ENCODE peak calls at places on chromosomes 7 and 10, in ten cellular contexts. R is colonic mucosa, Q is PC-3, N is kidney epithelial cell, M is SJSA1, T is heart left ventricle, V is tibial artery, X is astrocyte of the cerebellum, W is A549, J is left ventricle myocardium inferior. H is an unnamed sample.

GRCh38 chr7:28041508-28042314 is 138.9 kb downstream of the JAZF1 start:
- DNase-seq in R (no peak), Q (peak; percentile 77), N (no peak), M (peak; percentile 79), T (no peak), V (no peak), X (no peak), W (no peak), J (no peak), H (no peak)

GRCh38 chr10:19811517-19811916 is 4.7 kb upstream of the PLXDC2 start:
- DNase-seq in R (no peak), Q (peak; percentile 37), N (no peak), M (no peak), T (peak; percentile 29), V (peak; percentile 62), X (peak; percentile 29), W (no peak), J (no peak), H (no peak)

GRCh38 chr10:114499630-114500190 is 95.4 kb upstream of the AFAP1L2 start:
- DNase-seq in R (peak; percentile 88), Q (peak; percentile 43), N (no peak), M (no peak), T (no peak), V (no peak), X (no peak), W (no peak), J (no peak), H (peak; percentile 75)

GRCh38 chr7:94781236-94781635 is 125.3 kb upstream of the SGCE start:
- DNase-seq in R (no peak), Q (no peak), N (no peak), M (no peak), T (no peak), V (no peak), X (no peak), W (no peak), J (no peak), H (no peak)

GRCh38 chr10:74924251-74924954 is 98.0 kb downstream of the KAT6B start:
- DNase-seq in R (no peak), Q (peak; percentile 100), N (peak; percentile 86), M (peak; percentile 87), T (no peak), V (no peak), X (peak; percentile 93), W (no peak), J (no peak), H (no peak)

GRCh38 chr10:117784776-117785175 is 242.2 kb downstream of the EMX2 start:
- DNase-seq in R (no peak), Q (no peak), N (no peak), M (no peak), T (no peak), V (no peak), X (no peak), W (no peak), J (no peak), H (no peak)

GRCh38 chr7:64729089-64729848 is 63.3 kb downstream of the ZNF107 start:
- DNase-seq in R (no peak), Q (no peak), N (no peak), M (no peak), T (no peak), V (no peak), X (no peak), W (no peak), J (no peak), H (no peak)

GRCh38 chr10:351770-352318 is 216.6 kb downstream of the ZMYND11 start:
- DNase-seq in R (no peak), Q (no peak), N (no peak), M (no peak), T (no peak), V (no peak), X (no peak), W (no peak), J (no peak), H (no peak)

GRCh38 chr7:86643478-86644281 is at the start of gene GRM3:
- DNase-seq in R (no peak), Q (no peak), N (no peak), M (no peak), T (no peak), V (no peak), X (no peak), W (peak; percentile 2), J (peak; percentile 24), H (no peak)

GRCh38 chr7:140723002-140723401 is 26.5 kb downstream of the NDUFB2 start:
- DNase-seq in R (no peak), Q (no peak), N (no peak), M (no peak), T (no peak), V (no peak), X (no peak), W (no peak), J (no peak), H (no peak)

GRCh38 chr7:77330169-77330882 is 85.8 kb downstream of the GSAP start:
- DNase-seq in R (no peak), Q (peak; percentile 80), N (no peak), M (peak; percentile 28), T (peak; percentile 26), V (no peak), X (no peak), W (no peak), J (no peak), H (peak; percentile 17)

GRCh38 chr10:52653221-52653501 is 119.4 kb downstream of the MBL2 start:
- DNase-seq in R (no peak), Q (no peak), N (no peak), M (no peak), T (no peak), V (no peak), X (no peak), W (no peak), J (no peak), H (no peak)

DNA sequence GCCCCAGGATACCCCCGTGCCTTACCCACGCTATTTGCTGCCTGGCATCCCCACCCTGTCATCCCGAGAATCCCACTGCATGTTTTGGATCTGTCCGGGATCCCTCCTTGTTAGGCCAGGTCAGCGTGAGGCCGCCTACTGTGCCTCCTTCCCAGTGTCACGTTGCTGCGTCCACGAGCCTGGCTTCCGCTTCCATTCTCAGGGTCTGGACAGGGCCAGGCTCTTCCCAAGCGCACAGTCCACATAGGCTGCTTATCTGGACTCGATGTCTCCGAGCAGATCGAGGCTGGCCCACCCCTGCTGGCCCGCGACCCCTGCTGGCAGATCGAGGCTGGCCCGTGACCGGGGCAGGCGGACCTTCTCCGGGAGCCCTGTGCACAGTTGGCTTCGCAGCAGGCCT is 27.1 kb downstream of the FOXK1 start:
- DNase-seq in R (no peak), Q (no peak), N (no peak), M (no peak), T (no peak), V (no peak), X (no peak), W (no peak), J (no peak), H (no peak)
- H3K4me3 ChIP-seq in R (no peak overlapping the region), Q (no peak overlapping the region), N (no peak overlapping the region), M (no peak overlapping the region), T (no peak overlapping the region), V (no peak overlapping the region), X (no peak overlapping the region), W (no peak overlapping the region), J (no peak overlapping the region), H (no peak overlapping the region)

DNA sequence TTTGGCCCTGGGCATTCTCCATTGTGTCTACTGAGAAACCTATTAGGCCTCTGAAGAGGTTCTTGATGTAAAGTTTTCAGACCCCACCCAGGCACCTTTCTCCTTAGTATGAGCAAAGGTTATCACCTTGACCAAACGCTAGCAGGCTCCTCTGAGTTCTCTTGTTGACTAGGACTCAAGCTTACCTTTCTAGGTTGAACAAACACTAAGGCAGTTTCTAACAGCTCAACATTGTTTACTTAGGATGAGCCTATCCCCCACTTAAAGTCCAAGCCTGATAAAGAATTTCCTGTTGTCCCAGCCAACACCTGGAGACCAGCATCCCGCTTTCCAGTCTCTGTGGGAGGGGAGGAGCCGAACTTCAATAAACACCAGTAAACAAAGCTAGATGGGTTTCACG is 26.3 kb upstream of the ITGB8 start:
- DNase-seq in R (peak; percentile 71), Q (peak; percentile 56), N (no peak), M (no peak), T (no peak), V (no peak), X (no peak), W (no peak), J (no peak), H (no peak)
- H3K4me3 ChIP-seq in R (no peak overlapping the region), Q (no peak overlapping the region), N (no peak overlapping the region), M (no peak overlapping the region), T (no peak overlapping the region), V (no peak overlapping the region), X (no peak overlapping the region), W (no peak overlapping the region), J (no peak overlapping the region), H (no peak overlapping the region)

DNA sequence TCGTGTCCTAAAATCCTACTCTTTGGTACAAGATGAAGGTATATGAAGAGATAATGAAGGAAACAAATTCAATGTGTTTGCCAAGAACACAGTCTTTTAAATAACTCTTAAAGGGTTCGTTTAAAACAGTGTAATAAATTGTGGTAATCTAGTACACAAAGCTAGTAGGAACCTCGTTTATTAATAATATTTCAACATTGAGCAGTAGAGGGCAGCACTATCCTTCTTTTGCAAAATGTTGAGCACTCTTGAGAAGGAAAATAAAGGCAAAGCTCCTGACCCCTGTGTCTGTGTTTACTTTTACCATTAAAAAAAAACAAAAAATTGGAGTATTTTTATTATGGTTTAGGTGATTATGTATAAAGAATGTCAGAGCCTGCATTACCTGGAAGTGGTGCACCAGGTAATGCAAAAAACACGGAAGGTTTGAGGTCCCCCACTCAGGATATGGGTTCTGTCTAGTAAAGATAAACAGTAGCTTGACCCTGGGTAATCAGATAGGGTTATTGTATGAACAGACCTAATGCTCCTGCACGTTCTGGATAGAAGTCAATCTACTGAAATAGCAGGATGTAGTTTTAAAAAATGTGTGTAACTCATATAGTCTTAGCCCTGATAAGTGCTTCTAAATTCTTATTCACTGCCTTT is 5.7 kb upstream of the GOT1 start:
- DNase-seq in R (no peak), Q (peak; percentile 72), N (no peak), M (peak; percentile 47), T (no peak), V (no peak), X (peak; percentile 31), W (no peak), J (no peak), H (peak; percentile 61)
- H3K4me3 ChIP-seq in R (no peak overlapping the region), Q (no peak overlapping the region), N (no peak overlapping the region), M (no peak overlapping the region), T (no peak overlapping the region), V (no peak overlapping the region), X (no peak overlapping the region), W (no peak overlapping the region), J (no peak overlapping the region), H (no peak overlapping the region)

DNA sequence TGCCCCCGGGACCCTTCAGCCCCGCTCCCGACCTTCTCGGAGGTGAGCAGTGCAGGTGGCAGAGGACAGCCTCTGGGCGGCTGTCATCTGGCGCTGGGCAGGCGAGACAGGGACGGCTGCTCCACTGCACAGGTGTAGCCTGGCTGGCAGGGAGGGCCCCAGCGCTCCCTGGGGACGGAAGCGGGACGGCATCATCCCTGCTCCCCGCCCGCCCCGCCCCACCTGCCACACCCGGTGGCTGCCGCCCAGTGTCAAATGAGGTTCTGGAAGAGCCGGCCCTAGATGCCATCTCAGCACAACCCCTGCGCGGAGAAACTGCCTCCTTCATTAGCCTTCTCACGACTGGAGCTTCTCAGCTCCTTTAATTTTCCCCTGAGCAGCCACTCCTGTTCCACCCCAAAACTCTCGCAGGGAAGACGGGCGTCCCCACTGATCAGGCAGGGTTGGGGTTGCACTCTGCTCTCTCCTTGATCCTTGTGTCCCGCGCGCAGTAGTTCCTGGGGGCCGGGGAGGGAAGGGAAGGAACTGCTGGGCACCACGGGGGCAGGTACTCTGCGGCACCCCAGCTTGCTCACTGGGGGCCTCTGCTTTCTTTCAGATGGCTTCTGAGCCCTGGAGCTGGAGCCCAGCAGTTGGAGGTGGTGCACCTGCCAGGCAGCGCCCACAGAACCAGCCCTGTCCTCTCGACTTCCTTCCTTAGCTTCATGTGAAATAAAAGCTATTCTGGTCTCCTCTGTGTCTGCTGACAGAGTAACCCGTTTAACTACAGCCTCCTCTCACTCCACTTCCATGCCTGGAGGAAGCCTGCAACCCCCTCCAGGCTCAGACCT is 12.0 kb downstream of the PLAC9 start:
- DNase-seq in R (peak; percentile 72), Q (peak; percentile 97), N (no peak), M (no peak), T (no peak), V (peak; percentile 24), X (no peak), W (peak; percentile 37), J (no peak), H (peak; percentile 67)
- H3K4me3 ChIP-seq in R (no peak overlapping the region), Q (peak overlapping the region; percentile 64), N (no peak overlapping the region), M (no peak overlapping the region), T (no peak overlapping the region), V (no peak overlapping the region), X (no peak overlapping the region), W (peak overlapping the region; percentile 33), J (peak overlapping the region; percentile 39), H (peak overlapping the region; percentile 43)